ENCODE peak calls at places on chromosomes 11 and 22, in six cellular contexts. L is AG10803, V is fibroblast of lung, P is sigmoid colon, O is tibial nerve, Y is prostate gland. S is an unnamed sample.

GRCh38 chr22:43126506-43127165 is 16.1 kb downstream of the BIK start:
- DNase-seq in L (peak), V (peak), P (no peak), O (no peak), Y (no peak), S (peak)

GRCh38 chr11:102323542-102324261 is 6.4 kb downstream of the BIRC3 start:
- DNase-seq in L (peak), V (peak), P (no peak), O (no peak), Y (no peak), S (peak)

GRCh38 chr11:6559375-6559774 is 44.0 kb downstream of the RRP8 start:
- DNase-seq in L (no peak), V (no peak), P (no peak), O (no peak), Y (no peak), S (no peak)

GRCh38 chr11:71248656-71249055 is 3.7 kb downstream of the SHANK2 start:
- DNase-seq in L (no peak), V (no peak), P (peak), O (no peak), Y (no peak), S (no peak)

GRCh38 chr22:21073023-21073422 is 27.3 kb downstream of the LRRC74B start:
- DNase-seq in L (no peak), V (no peak), P (no peak), O (no peak), Y (no peak), S (no peak)

GRCh38 chr11:3369366-3369765 is 9.6 kb downstream of the ZNF195 start:
- DNase-seq in L (no peak), V (no peak), P (no peak), O (no peak), Y (no peak), S (no peak)

GRCh38 chr22:22098457-22099193 is 116.0 kb upstream of the TOP3B start:
- DNase-seq in L (no peak), V (no peak), P (no peak), O (no peak), Y (no peak), S (no peak)

GRCh38 chr11:64790205-64791095 is 12.1 kb upstream of the SF1 start:
- DNase-seq in L (no peak), V (no peak), P (peak), O (no peak), Y (no peak), S (no peak)

GRCh38 chr11:27902981-27903624 is 202.8 kb upstream of the BDNF start:
- DNase-seq in L (peak), V (peak), P (no peak), O (no peak), Y (no peak), S (peak)

GRCh38 chr11:130553306-130553705 is 104.9 kb downstream of the ADAMTS15 start:
- DNase-seq in L (peak), V (peak), P (no peak), O (no peak), Y (no peak), S (no peak)

GRCh38 chr11:111450480-111451320 is 61.5 kb downstream of the BTG4 start:
- DNase-seq in L (no peak), V (peak), P (no peak), O (no peak), Y (no peak), S (no peak)

GRCh38 chr11:2437516-2437915 is 6.8 kb downstream of the TRPM5 start:
- DNase-seq in L (no peak), V (no peak), P (no peak), O (no peak), Y (no peak), S (no peak)

GRCh38 chr11:13962562-13963168 is at the start of gene SPON1:
- DNase-seq in L (no peak), V (peak), P (peak), O (no peak), Y (no peak), S (no peak)
- H3K4me3 ChIP-seq in L (peak), V (peak), P (peak), O (peak), Y (peak), S (no peak)

GRCh38 chr11:45374130-45374529 is 88.0 kb upstream of the SYT13 start:
- DNase-seq in L (no peak), V (no peak), P (no peak), O (no peak), Y (no peak), S (no peak)

GRCh38 chr11:45378516-45378915 is 92.4 kb upstream of the SYT13 start:
- DNase-seq in L (no peak), V (no peak), P (no peak), O (no peak), Y (no peak), S (no peak)

GRCh38 chr11:45373506-45373905 is 87.4 kb upstream of the SYT13 start:
- DNase-seq in L (no peak), V (no peak), P (no peak), O (no peak), Y (no peak), S (no peak)

GRCh38 chr11:45371251-45371749 is 85.2 kb upstream of the SYT13 start:
- DNase-seq in L (peak), V (peak), P (no peak), O (no peak), Y (peak), S (peak)

GRCh38 chr11:45374632-45375031 is 88.5 kb upstream of the SYT13 start:
- DNase-seq in L (no peak), V (no peak), P (no peak), O (no peak), Y (no peak), S (no peak)
- H3K4me3 ChIP-seq in L (no peak), V (no peak), P (no peak), O (no peak), Y (no peak), S (no peak)

GRCh38 chr11:69387409-69387885 is 93.5 kb downstream of the MYEOV start:
- DNase-seq in L (no peak), V (no peak), P (no peak), O (no peak), Y (no peak), S (no peak)
- H3K4me3 ChIP-seq in L (no peak), V (no peak), P (no peak), O (no peak), Y (no peak), S (no peak)

GRCh38 chr11:66002648-66003225 is 434 bp downstream of the BANF1 start:
- DNase-seq in L (peak), V (peak), P (peak), O (no peak), Y (peak), S (peak)
- H3K4me3 ChIP-seq in L (peak), V (peak), P (peak), O (peak), Y (peak), S (peak)